ENCODE peak calls at places on chromosomes 1 and 21, in six cellular contexts. O, F, C, L, U and J are unnamed samples.

GRCh38 chr1:152111515-152111968 is 3.7 kb downstream of the TCHH start:
- DNase-seq in O (no peak), F (no peak), C (peak; percentile 34), L (no peak), U (no peak), J (no peak)

GRCh38 chr1:71228727-71229371 is 148.0 kb upstream of the ZRANB2 start:
- DNase-seq in O (no peak), F (no peak), C (no peak), L (no peak), U (no peak), J (no peak)

GRCh38 chr1:246988316-246988715 is 19.5 kb downstream of the ZNF695 start:
- DNase-seq in O (no peak), F (no peak), C (no peak), L (no peak), U (no peak), J (no peak)

GRCh38 chr21:44780140-44780508 is 21.5 kb downstream of the UBE2G2 start:
- DNase-seq in O (no peak), F (no peak), C (no peak), L (no peak), U (no peak), J (no peak)

GRCh38 chr1:153217212-153217611 is at the start of gene PRR9:
- DNase-seq in O (no peak), F (no peak), C (no peak), L (peak; percentile 26), U (no peak), J (no peak)

GRCh38 chr1:1677718-1678580 is 14.6 kb downstream of the SLC35E2B start:
- DNase-seq in O (peak; percentile 57), F (peak; percentile 54), C (no peak), L (no peak), U (no peak), J (peak; percentile 73)

GRCh38 chr21:46083271-46084040 is 14.5 kb upstream of the COL6A2 start:
- DNase-seq in O (peak; percentile 73), F (no peak), C (no peak), L (no peak), U (no peak), J (no peak)

GRCh38 chr21:42599962-42600361 is 53.5 kb upstream of the PDE9A start:
- DNase-seq in O (no peak), F (no peak), C (no peak), L (no peak), U (no peak), J (no peak)

GRCh38 chr1:198771562-198772153 is 132.8 kb downstream of the PTPRC start:
- DNase-seq in O (no peak), F (no peak), C (peak; percentile 56), L (no peak), U (no peak), J (peak; percentile 83)

GRCh38 chr1:224340711-224341384 is 10.9 kb upstream of the NVL start:
- DNase-seq in O (no peak), F (peak; percentile 36), C (no peak), L (peak; percentile 8), U (no peak), J (peak; percentile 36)
- TF ChIP-seq POLR2A in O (no peak), F (no peak), C (no peak), L (no peak), U (no peak), J (no peak)

GRCh38 chr21:34065015-34065414 is 8.4 kb upstream of the MRPS6 start:
- DNase-seq in O (no peak), F (no peak), C (no peak), L (no peak), U (no peak), J (no peak)
- TF ChIP-seq POLR2A in O (no peak), F (no peak), C (no peak), L (no peak), U (no peak), J (no peak)

GRCh38 chr1:225879521-225880209 is 2.5 kb downstream of the TMEM63A start:
- DNase-seq in O (no peak), F (peak; percentile 68), C (no peak), L (no peak), U (no peak), J (no peak)

GRCh38 chr1:225875044-225875822 is 6.9 kb downstream of the TMEM63A start:
- DNase-seq in O (no peak), F (peak; percentile 78), C (no peak), L (no peak), U (no peak), J (no peak)

GRCh38 chr1:225878282-225878681 is 3.9 kb downstream of the TMEM63A start:
- DNase-seq in O (no peak), F (no peak), C (no peak), L (no peak), U (no peak), J (no peak)

GRCh38 chr1:225876900-225877510 is 5.2 kb downstream of the TMEM63A start:
- DNase-seq in O (no peak), F (no peak), C (no peak), L (no peak), U (no peak), J (no peak)

DNA sequence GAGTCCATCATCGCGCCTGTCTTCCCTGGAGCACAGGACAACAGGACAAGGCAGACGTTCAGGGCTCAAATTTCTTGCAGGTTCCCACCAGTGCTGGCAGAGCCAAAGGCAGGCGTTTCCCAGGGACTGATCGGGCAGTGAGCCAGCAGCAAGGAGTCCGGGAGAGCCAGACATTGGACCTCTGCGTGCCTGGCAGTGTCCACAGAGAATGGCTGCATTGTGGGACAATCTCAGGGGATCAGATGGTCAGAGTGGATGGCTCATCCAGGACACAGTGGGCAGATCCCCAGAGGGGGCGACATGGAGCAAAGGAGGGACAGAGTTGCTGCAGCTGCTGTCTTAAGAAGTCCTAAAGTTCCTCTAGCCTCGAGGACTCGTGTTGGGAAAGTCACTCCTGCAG is 4.6 kb downstream of the TMEM63A start:
- DNase-seq in O (peak; percentile 84), F (peak; percentile 67), C (peak; percentile 45), L (peak; percentile 43), U (peak; percentile 53), J (peak; percentile 57)
- TF ChIP-seq POLR2A in O (no peak), F (no peak), C (no peak), L (no peak), U (no peak), J (no peak)

DNA sequence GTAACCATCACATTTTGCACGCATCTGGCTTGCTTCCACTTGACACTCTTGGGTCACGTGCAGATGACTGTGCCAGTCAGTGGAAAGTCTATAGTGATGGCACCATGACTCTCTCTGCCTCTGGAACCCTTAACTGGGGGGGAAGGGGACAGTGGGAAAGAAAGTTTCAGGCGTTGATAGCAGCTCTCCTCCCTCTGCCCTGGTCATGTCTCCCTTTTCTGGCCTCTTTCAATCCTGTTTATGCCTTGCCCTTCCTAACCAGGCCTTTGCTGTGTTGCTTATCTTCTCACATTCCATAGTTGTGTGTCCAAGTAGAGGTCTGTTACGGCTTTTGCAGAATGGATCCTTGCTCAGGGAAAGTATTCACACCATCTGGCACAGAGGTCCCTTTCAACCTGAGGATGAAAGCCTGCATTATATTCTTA is 93.5 kb downstream of the NRDC start:
- DNase-seq in O (no peak), F (no peak), C (peak; percentile 63), L (no peak), U (no peak), J (no peak)
- TF ChIP-seq POLR2A in O (no peak), F (no peak), C (no peak), L (no peak), U (no peak), J (no peak)